ENCODE peak calls at places on chromosomes 4 and X, in nine cellular contexts. W is pancreas; E is aorta; K is frontal cortex; R is right cardiac atrium; J is NCI-H2107; P is fibroblast of pulmonary artery; G is CD8-positive, alpha-beta memory T cell; S is T-helper 1 cell. Q is an unnamed sample.

GRCh38 chr4:73309211-73309610 is 50.6 kb upstream of the ANKRD17 start:
- DNase-seq in S (no peak), K (no peak), J (no peak), W (no peak), E (no peak), G (no peak), P (peak; percentile 49), R (no peak), Q (no peak)

GRCh38 chrX:139930923-139931645 is 1.8 kb downstream of the ATP11C start:
- DNase-seq in R (peak; percentile 57), E (peak; percentile 75), S (no peak), P (peak; percentile 8), J (peak; percentile 9), G (peak; percentile 2), W (peak; percentile 62), K (no peak), Q (no peak)

GRCh38 chrX:130771230-130771629 is 131.8 kb downstream of the ENOX2 start:
- DNase-seq in E (no peak), J (no peak), K (no peak), P (no peak), R (no peak), W (no peak), S (no peak), G (no peak), Q (no peak)

GRCh38 chr4:128153795-128154194 is 92.7 kb downstream of the LARP1B start:
- DNase-seq in S (no peak), R (no peak), J (no peak), W (no peak), G (no peak), P (peak; percentile 57), K (no peak), E (no peak), Q (no peak)

GRCh38 chrX:24292358-24292757 is 21.5 kb downstream of the SUPT20HL2 start:
- DNase-seq in P (no peak), R (no peak), G (no peak), J (no peak), S (no peak), W (no peak), E (no peak), K (no peak), Q (no peak)

GRCh38 chr4:61442936-61443335 is 242.8 kb downstream of the ADGRL3 start:
- DNase-seq in J (no peak), W (no peak), E (no peak), P (peak; percentile 38), G (no peak), S (no peak), R (no peak), K (no peak), Q (no peak)

GRCh38 chr4:113837397-113837796 is 75.9 kb upstream of the CAMK2D start:
- DNase-seq in S (no peak), W (no peak), G (no peak), J (no peak), R (no peak), P (peak; percentile 89), K (no peak), E (no peak), Q (no peak)

GRCh38 chr4:115222061-115222460 is 108.6 kb upstream of the NDST4 start:
- DNase-seq in W (no peak), K (no peak), E (no peak), G (no peak), J (no peak), P (no peak), S (no peak), R (no peak), Q (no peak)

GRCh38 chrX:115054876-115055275 is 37.5 kb upstream of the IL13RA2 start:
- DNase-seq in K (no peak), P (no peak), W (no peak), E (no peak), G (no peak), S (no peak), R (no peak), J (no peak), Q (no peak)

GRCh38 chrX:14398725-14399124 is 130.6 kb upstream of the GLRA2 start:
- DNase-seq in K (no peak), E (no peak), W (no peak), J (no peak), S (no peak), G (no peak), P (no peak), R (no peak), Q (no peak)

GRCh38 chr4:184748251-184748652 is 14.4 kb upstream of the CENPU start:
- DNase-seq in J (no peak), E (no peak), S (no peak), P (no peak), K (no peak), W (no peak), G (no peak), R (peak; percentile 85), Q (no peak)

GRCh38 chrX:3532571-3532970 is 180.9 kb downstream of the PRKX start:
- DNase-seq in R (no peak), J (no peak), S (no peak), G (no peak), K (no peak), P (no peak), E (no peak), W (no peak), Q (no peak)

GRCh38 chrX:115251458-115252233 is 17.8 kb upstream of the LRCH2 start:
- DNase-seq in G (no peak), R (no peak), J (no peak), P (no peak), K (no peak), W (no peak), S (no peak), E (no peak), Q (no peak)

GRCh38 chrX:2901367-2902036 is 27.6 kb downstream of the ARSD start:
- DNase-seq in P (no peak), G (no peak), E (no peak), R (no peak), W (no peak), S (no peak), J (no peak), K (no peak), Q (no peak)

GRCh38 chrX:146934256-146934655 is 119.7 kb upstream of the CXorf51A start:
- DNase-seq in W (no peak), E (no peak), P (no peak), K (no peak), G (no peak), R (no peak), J (no peak), S (no peak), Q (no peak)

GRCh38 chrX:124289443-124289842 is 43.0 kb upstream of the TEX13D start:
- DNase-seq in K (no peak), P (no peak), R (no peak), E (no peak), J (no peak), W (no peak), S (no peak), G (no peak), Q (no peak)

GRCh38 chr4:102501635-102502382 is 650 bp downstream of the NFKB1 start:
- DNase-seq in P (peak; percentile 75), G (peak; percentile 38), K (peak; percentile 52), R (peak; percentile 88), S (peak; percentile 44), W (peak; percentile 82), E (peak; percentile 93), J (no peak), Q (peak; percentile 2)

GRCh38 chr4:82739292-82740190 is 59.1 kb downstream of the SCD5 start:
- DNase-seq in K (no peak), P (peak; percentile 77), J (no peak), R (peak; percentile 88), W (peak; percentile 93), G (peak; percentile 26), E (peak; percentile 83), S (peak; percentile 38), Q (no peak)

GRCh38 chr4:68859655-68860054 is 43.9 kb downstream of the UGT2B10 start:
- DNase-seq in E (no peak), S (no peak), R (no peak), K (no peak), J (no peak), W (no peak), P (no peak), G (no peak), Q (no peak)

GRCh38 chr4:168731706-168732414 is 235.0 kb downstream of the PALLD start:
- DNase-seq in W (no peak), R (no peak), G (no peak), K (no peak), P (no peak), E (no peak), S (no peak), J (no peak), Q (no peak)

GRCh38 chr4:8592366-8593267 is at the start of gene CPZ:
- DNase-seq in S (no peak), R (no peak), E (peak; percentile 77), W (no peak), K (no peak), J (no peak), G (no peak), P (peak; percentile 4), Q (no peak)

GRCh38 chr4:119672086-119672485 is 43.5 kb upstream of the PDE5A start:
- DNase-seq in K (no peak), W (no peak), P (no peak), R (no peak), G (no peak), S (no peak), J (no peak), E (no peak), Q (no peak)

GRCh38 chr4:71713611-71714203 is 70.2 kb downstream of the GC start:
- DNase-seq in J (peak; percentile 6), W (no peak), P (peak; percentile 82), G (no peak), K (no peak), R (no peak), E (no peak), S (no peak), Q (peak; percentile 0)

GRCh38 chrX:12767856-12768255 is 23.4 kb upstream of the PRPS2 start:
- DNase-seq in S (no peak), G (no peak), J (no peak), R (no peak), P (no peak), W (no peak), E (no peak), K (no peak), Q (no peak)

Q was measured in NCI-H2171.